ENCODE peak calls at places on chromosomes 3 and 15, in six cellular contexts. N, T, U, E, P and K are unnamed samples.

GRCh38 chr3:27483117-27484001 is 825 bp downstream of the SLC4A7 start:
- DNase-seq in N (peak), U (peak), P (peak), T (no peak), E (peak), K (peak)

GRCh38 chr3:124587053-124587408 is 143.2 kb upstream of the UMPS start:
- DNase-seq in P (no peak), T (peak), U (no peak), E (no peak), N (no peak), K (no peak)

GRCh38 chr15:73389971-73390544 is 21.3 kb upstream of the HCN4 start:
- DNase-seq in P (peak), T (no peak), E (no peak), U (peak), N (no peak), K (no peak)

GRCh38 chr3:38608086-38608775 is 41.3 kb downstream of the SCN5A start:
- DNase-seq in U (no peak), E (no peak), T (no peak), N (no peak), P (no peak), K (no peak)

GRCh38 chr3:183396662-183397391 is 31.6 kb downstream of the MCF2L2 start:
- DNase-seq in E (no peak), U (no peak), T (no peak), N (no peak), P (no peak), K (no peak)

GRCh38 chr3:4907050-4907449 is 72.2 kb upstream of the BHLHE40 start:
- DNase-seq in P (no peak), T (no peak), N (no peak), U (no peak), E (no peak), K (no peak)

GRCh38 chr3:138747229-138747628 is 87.5 kb downstream of the PIK3CB start:
- DNase-seq in T (no peak), E (no peak), P (no peak), N (no peak), U (no peak), K (no peak)

GRCh38 chr3:43011638-43012037 is 32.5 kb downstream of the GASK1A start:
- DNase-seq in P (no peak), U (no peak), N (no peak), T (no peak), E (no peak), K (no peak)

GRCh38 chr3:117903226-117903625 is 1131.4 kb downstream of the IGSF11 start:
- DNase-seq in T (no peak), U (no peak), N (no peak), E (no peak), P (no peak), K (no peak)

GRCh38 chr3:53195602-53196574 is 34.9 kb downstream of the PRKCD start:
- DNase-seq in U (peak), E (no peak), P (no peak), N (peak), T (peak), K (peak)

GRCh38 chr3:183810643-183811594 is 14.5 kb downstream of the MAP6D1 start:
- DNase-seq in N (no peak), U (no peak), P (no peak), T (no peak), E (no peak), K (no peak)

GRCh38 chr15:84151205-84151931 is 84.2 kb upstream of the GOLGA6L4 start:
- DNase-seq in U (no peak), E (no peak), N (no peak), T (no peak), P (no peak), K (no peak)

GRCh38 chr15:31328999-31329639 is 2.5 kb downstream of the KLF13 start:
- DNase-seq in T (peak), P (no peak), N (no peak), U (no peak), E (no peak), K (no peak)

GRCh38 chr3:97712919-97713318 is 51.6 kb upstream of the ARL6 start:
- DNase-seq in P (no peak), U (no peak), N (no peak), E (no peak), T (no peak), K (no peak)

GRCh38 chr15:94083467-94083991 is 147.8 kb upstream of the MCTP2 start:
- DNase-seq in U (no peak), E (no peak), N (peak), T (no peak), P (no peak), K (peak)

GRCh38 chr15:48565560-48566482 is 79.7 kb downstream of the FBN1 start:
- DNase-seq in T (no peak), U (peak), P (no peak), E (no peak), N (peak), K (no peak)

GRCh38 chr3:115423170-115423569 is 200.1 kb upstream of the GAP43 start:
- DNase-seq in E (no peak), U (no peak), P (no peak), T (no peak), N (no peak), K (peak)

GRCh38 chr3:141904203-141904602 is 27.8 kb downstream of the ATP1B3 start:
- DNase-seq in E (no peak), P (no peak), N (no peak), T (no peak), U (no peak), K (no peak)

GRCh38 chr15:42591238-42591936 is 16.0 kb downstream of the STARD9 start:
- DNase-seq in T (peak), U (peak), N (peak), P (peak), E (no peak), K (peak)

GRCh38 chr3:177731644-177732268 is 534.5 kb upstream of the TBL1XR1 start:
- DNase-seq in U (no peak), P (no peak), E (no peak), T (no peak), N (no peak), K (no peak)

GRCh38 chr3:168884353-168884903 is 779.1 kb downstream of the MECOM start:
- DNase-seq in T (no peak), P (no peak), E (no peak), U (peak), N (peak), K (no peak)

GRCh38 chr3:32886911-32887310 is 64.5 kb upstream of the CCR4 start:
- DNase-seq in U (no peak), N (no peak), T (no peak), P (no peak), E (no peak), K (no peak)

GRCh38 chr3:134597390-134597975 is 53.3 kb downstream of the KY start:
- DNase-seq in U (no peak), E (no peak), N (no peak), T (no peak), P (peak), K (peak)
- TF ChIP-seq MYC in U (no peak), E (no peak), N (no peak), T (no peak), P (no peak), K (no peak)

GRCh38 chr3:46982581-46982980 is 3.1 kb downstream of the NBEAL2 start:
- DNase-seq in U (no peak), N (no peak), T (no peak), P (no peak), E (no peak), K (no peak)

GRCh38 chr3:46979958-46980497 is 562 bp downstream of the NBEAL2 start:
- DNase-seq in N (no peak), E (no peak), U (no peak), P (no peak), T (no peak), K (peak)

GRCh38 chr3:46978985-46979944 is at the start of gene NBEAL2:
- DNase-seq in U (peak), P (peak), T (peak), N (peak), E (peak), K (peak)

GRCh38 chr3:46984591-46985459 is 5.4 kb downstream of the NBEAL2 start:
- DNase-seq in E (no peak), P (no peak), T (no peak), N (no peak), U (no peak), K (no peak)

DNA sequence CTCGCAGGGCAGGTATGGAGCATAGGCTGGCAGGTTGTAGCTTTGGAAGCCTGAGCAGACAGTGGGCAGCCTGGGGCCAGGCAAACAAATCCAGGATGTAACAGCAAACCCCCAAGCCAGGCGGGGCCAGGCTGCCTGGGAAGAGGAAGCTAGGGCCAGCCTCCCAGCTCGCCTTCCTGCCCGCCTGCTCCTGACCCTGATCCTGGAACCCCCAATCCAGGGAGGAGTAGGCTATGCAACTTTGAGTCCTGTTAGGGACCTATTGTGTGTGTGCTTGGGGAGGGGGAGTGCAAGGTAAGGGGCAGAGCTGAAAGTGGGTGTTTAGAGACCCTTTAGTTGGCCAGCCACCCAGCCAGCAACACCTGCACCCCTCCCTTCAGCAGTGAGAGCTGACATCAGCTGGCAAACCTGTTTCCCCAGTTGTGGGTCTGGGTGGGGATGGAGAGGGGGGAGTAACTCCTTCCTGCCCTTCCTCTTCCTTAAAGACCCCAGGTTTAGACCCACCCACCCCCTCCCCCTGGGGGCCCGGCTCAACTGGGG is 2.5 kb downstream of the NBEAL2 start:
- DNase-seq in P (no peak), T (no peak), N (peak), E (no peak), U (no peak), K (no peak)
- H3K4me3 ChIP-seq in P (no peak), T (no peak), N (no peak), E (peak), U (no peak), K (no peak)

GRCh38 chr3:179410317-179410716 is 41.0 kb downstream of the GNB4 start:
- DNase-seq in T (no peak), P (no peak), U (no peak), E (no peak), N (no peak), K (peak)
- TF ChIP-seq CTCF in T (peak), P (peak), U (no peak), E (peak), N (no peak), K (no peak)

GRCh38 chr3:154240235-154240634 is 84.1 kb downstream of the DHX36 start:
- DNase-seq in N (no peak), T (no peak), P (no peak), U (no peak), E (no peak), K (no peak)

GRCh38 chr3:154236331-154236730 is 88.0 kb downstream of the DHX36 start:
- DNase-seq in N (peak), U (no peak), P (no peak), E (no peak), T (no peak), K (no peak)

GRCh38 chr3:154235330-154235729 is 89.0 kb downstream of the DHX36 start:
- DNase-seq in U (no peak), P (no peak), T (no peak), E (no peak), N (no peak), K (no peak)
- TF ChIP-seq MYC in U (no peak), P (no peak), T (no peak), E (no peak), N (no peak), K (no peak)

GRCh38 chr3:51591231-51591630 is 52.7 kb downstream of the RAD54L2 start:
- DNase-seq in U (no peak), N (no peak), P (no peak), E (no peak), T (no peak), K (no peak)
- H3K4me3 ChIP-seq in U (no peak), N (no peak), P (no peak), E (no peak), T (no peak), K (no peak)

GRCh38 chr3:139937674-139938279 is 2.8 kb downstream of the CLSTN2 start:
- DNase-seq in E (no peak), U (peak), T (peak), P (no peak), N (peak), K (peak)
- TF ChIP-seq CTCF in E (peak), U (peak), T (peak), P (peak), N (peak), K (peak)

GRCh38 chr15:75025102-75025501 is 1.7 kb downstream of the PPCDC start:
- DNase-seq in N (no peak), P (no peak), U (no peak), T (no peak), E (no peak), K (no peak)
- TF ChIP-seq MYC in N (no peak), P (no peak), U (no peak), T (no peak), E (no peak), K (no peak)

GRCh38 chr3:197305854-197306253 is 7.4 kb upstream of the DLG1 start:
- DNase-seq in P (no peak), T (no peak), E (peak), U (no peak), N (no peak), K (no peak)
- H3K4me3 ChIP-seq in P (no peak), T (no peak), E (no peak), U (no peak), N (no peak), K (no peak)